ENCODE peak calls at places on chromosomes 4 and X, in four cellular contexts. I is heart right ventricle, D is thyroid gland, J is heart left ventricle. E is an unnamed sample.
A peak's percentile ranks its signal among the peaks of the same experiment; 100 is the strongest.

GRCh38 chrX:42524374-42524773 is 253.6 kb downstream of the PPP1R2C start:
- DNase-seq in I (no peak), D (no peak), J (no peak), E (no peak)

GRCh38 chrX:123814343-123814742 is 45.5 kb upstream of the XIAP start:
- DNase-seq in I (no peak), D (no peak), J (no peak), E (no peak)

GRCh38 chr4:130395871-130396270 is 1299.9 kb downstream of the C4orf33 start:
- DNase-seq in I (no peak), D (no peak), J (no peak), E (no peak)

GRCh38 chr4:184383497-184384055 is 90.8 kb downstream of the IRF2 start:
- DNase-seq in I (no peak), D (no peak), J (no peak), E (no peak)

GRCh38 chr4:183300070-183300469 is 20.0 kb downstream of the CLDN22 start:
- DNase-seq in I (no peak), D (no peak), J (no peak), E (no peak)

GRCh38 chr4:183920512-183920911 is 15.4 kb downstream of the STOX2 start:
- DNase-seq in I (no peak), D (no peak), J (no peak), E (no peak)

GRCh38 chr4:48905363-48906015 is 1.1 kb downstream of the OCIAD2 start:
- DNase-seq in I (no peak), D (no peak), J (no peak), E (peak; percentile 46)

GRCh38 chrX:50769389-50770063 is 44.5 kb downstream of the SHROOM4 start:
- DNase-seq in I (peak; percentile 7), D (no peak), J (no peak), E (no peak)

GRCh38 chrX:140141444-140142029 is 176.2 kb upstream of the CXorf66 start:
- DNase-seq in I (no peak), D (peak; percentile 40), J (no peak), E (no peak)

GRCh38 chrX:56228914-56229313 is 3.2 kb upstream of the KLF8 start:
- DNase-seq in I (no peak), D (no peak), J (no peak), E (no peak)

GRCh38 chr4:57943672-57944071 is 833.5 kb upstream of the IGFBP7 start:
- DNase-seq in I (no peak), D (no peak), J (no peak), E (no peak)

GRCh38 chrX:130114141-130114561 is 3.9 kb upstream of the ELF4 start:
- DNase-seq in I (no peak), D (peak; percentile 40), J (no peak), E (no peak)

GRCh38 chrX:134735015-134735414 is 76.7 kb upstream of the PLAC1 start:
- DNase-seq in I (no peak), D (no peak), J (no peak), E (no peak)

GRCh38 chr4:79225360-79225759 is 100.5 kb downstream of the NAA11 start:
- DNase-seq in I (no peak), D (no peak), J (no peak), E (no peak)

GRCh38 chr4:170386511-170386910 is 296.8 kb upstream of the AADAT start:
- DNase-seq in I (no peak), D (no peak), J (no peak), E (no peak)

GRCh38 chrX:123740006-123740405 is 7.2 kb upstream of the THOC2 start:
- DNase-seq in I (no peak), D (no peak), J (no peak), E (no peak)

GRCh38 chr4:39565925-39566630 is 38.8 kb upstream of the UGDH start:
- DNase-seq in I (no peak), D (no peak), J (no peak), E (no peak)

GRCh38 chr4:152265149-152265621 is 270.7 kb downstream of the FBXW7 start:
- DNase-seq in I (no peak), D (no peak), J (no peak), E (no peak)

GRCh38 chr4:2793920-2794706 is 1.2 kb downstream of the SH3BP2 start:
- DNase-seq in I (peak; percentile 76), D (peak; percentile 59), J (peak; percentile 60), E (peak; percentile 94)

GRCh38 chr4:57110635-57111546 is 706 bp upstream of the IGFBP7 start:
- DNase-seq in I (peak; percentile 40), D (peak; percentile 68), J (peak; percentile 56), E (no peak)

DNA sequence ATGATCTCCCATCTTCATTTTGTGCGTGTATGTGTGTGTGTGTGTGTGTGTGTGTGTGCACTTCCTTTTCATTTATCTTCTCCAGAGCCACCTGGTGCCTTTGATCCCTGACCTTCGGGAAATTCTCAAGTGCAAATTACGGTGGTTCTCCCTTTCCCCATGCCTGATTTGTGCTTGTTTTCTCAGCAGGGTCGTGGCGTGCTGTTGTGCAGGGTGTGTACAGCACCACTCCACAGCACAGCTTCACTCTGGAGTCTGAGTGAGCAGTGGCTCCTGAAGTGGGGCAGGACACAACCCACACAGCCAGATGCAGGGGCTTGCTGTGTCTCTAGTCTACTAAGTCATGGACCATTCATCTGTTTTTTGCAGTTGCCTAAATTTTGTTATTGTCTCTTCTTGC is 114.2 kb upstream of the TBC1D9 start:
- DNase-seq in I (no peak), D (peak; percentile 66), J (no peak), E (no peak)
- H3K9me3 ChIP-seq in I (no peaks in the 10 kb centered on the region), D (no peaks in the 10 kb centered on the region), J (no peaks in the 10 kb centered on the region), E (no peaks in the 10 kb centered on the region)

GRCh38 chrX:65688403-65688881 is 21.0 kb downstream of the MSN start:
- DNase-seq in I (no peak), D (no peak), J (no peak), E (no peak)

GRCh38 chrX:65689377-65689776 is 21.9 kb downstream of the MSN start:
- DNase-seq in I (no peak), D (no peak), J (no peak), E (no peak)

GRCh38 chrX:65686246-65686645 is 18.8 kb downstream of the MSN start:
- DNase-seq in I (no peak), D (no peak), J (no peak), E (no peak)

GRCh38 chrX:65687367-65687766 is 19.9 kb downstream of the MSN start:
- DNase-seq in I (no peak), D (no peak), J (no peak), E (no peak)

DNA sequence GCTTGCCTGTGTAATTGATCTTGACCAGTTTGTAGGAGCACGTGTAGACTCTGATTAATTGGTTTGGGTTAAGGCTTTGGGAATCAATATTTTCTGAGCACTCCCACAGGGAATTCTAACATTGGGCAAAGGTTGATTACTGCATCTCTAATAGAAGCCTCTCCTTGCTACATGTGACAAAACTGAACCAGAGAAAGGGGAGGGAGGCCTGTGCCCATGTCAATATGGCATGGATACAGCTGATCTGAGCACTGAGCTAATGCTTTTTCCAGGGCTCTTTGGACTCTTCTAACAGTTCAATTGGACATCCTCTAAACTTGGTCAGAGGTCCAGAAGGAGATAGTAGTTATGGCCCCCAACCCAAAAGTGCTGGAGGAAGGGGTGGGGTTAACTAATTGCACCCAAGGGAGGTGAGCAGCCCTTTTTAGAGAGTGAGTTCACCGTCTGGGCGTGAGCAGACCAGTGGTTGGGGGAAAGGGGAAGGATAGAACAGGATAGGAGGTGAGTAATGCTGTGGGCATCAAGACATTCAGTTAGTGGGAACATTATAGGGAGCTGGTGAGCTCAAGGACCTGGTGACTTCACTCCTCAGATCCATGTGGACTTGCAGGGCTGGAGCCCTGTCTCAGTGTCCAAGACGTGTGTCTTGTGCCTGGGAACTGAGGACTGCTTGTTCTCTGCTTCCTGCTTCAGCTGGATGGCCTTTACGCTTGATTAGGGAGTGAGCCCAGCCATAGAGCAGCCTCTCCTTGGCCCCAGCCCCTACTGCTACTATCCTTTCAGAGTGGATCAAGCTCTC is 22.8 kb downstream of the MSN start:
- DNase-seq in I (no peak), D (peak; percentile 72), J (no peak), E (no peak)
- H3K4me1 ChIP-seq in I (peaks cover 97% of the 10 kb centered on the region), D (peaks cover 31% of the 10 kb centered on the region), J (peaks cover 63% of the 10 kb centered on the region), E (no peaks in the 10 kb centered on the region)

GRCh38 chrX:1134976-1135375 is 77.5 kb downstream of the CRLF2 start:
- DNase-seq in I (no peak), D (no peak), J (no peak), E (no peak)

GRCh38 chrX:1139101-1139500 is 73.3 kb downstream of the CRLF2 start:
- DNase-seq in I (no peak), D (no peak), J (no peak), E (no peak)

GRCh38 chrX:1137531-1137930 is 74.9 kb downstream of the CRLF2 start:
- DNase-seq in I (no peak), D (no peak), J (no peak), E (no peak)

GRCh38 chrX:1138476-1138875 is 74.0 kb downstream of the CRLF2 start:
- DNase-seq in I (no peak), D (no peak), J (no peak), E (no peak)

DNA sequence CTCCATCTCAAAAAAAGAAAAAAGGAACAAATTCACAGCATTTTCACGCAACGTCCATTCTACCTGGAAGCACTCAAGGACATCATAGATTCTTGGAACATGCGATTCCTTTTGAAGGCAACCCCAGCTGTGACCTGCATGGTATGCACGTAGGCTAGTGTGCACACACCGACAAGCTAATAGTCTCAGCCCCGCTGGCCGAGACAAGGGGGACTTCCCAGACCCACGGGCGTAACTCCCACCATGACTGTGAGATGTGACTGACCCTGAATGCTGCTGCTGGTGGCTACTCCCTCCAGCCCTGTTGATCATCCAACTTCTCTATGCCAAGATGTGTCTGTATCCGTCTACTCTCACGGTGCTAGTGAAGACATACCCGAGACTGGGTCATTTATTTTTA is 78.3 kb downstream of the CRLF2 start:
- DNase-seq in I (no peak), D (no peak), J (no peak), E (no peak)
- H3K9me3 ChIP-seq in I (no peaks in the 10 kb centered on the region), D (no peaks in the 10 kb centered on the region), J (no peaks in the 10 kb centered on the region), E (no peaks in the 10 kb centered on the region)

GRCh38 chr4:185920691-185921260 is 108.8 kb upstream of the SORBS2 start:
- DNase-seq in I (no peak), D (no peak), J (no peak), E (no peak)

GRCh38 chr4:185919107-185919506 is 107.1 kb upstream of the SORBS2 start:
- DNase-seq in I (no peak), D (no peak), J (no peak), E (no peak)

GRCh38 chr4:185924458-185924857 is 112.5 kb upstream of the SORBS2 start:
- DNase-seq in I (no peak), D (no peak), J (no peak), E (no peak)

GRCh38 chr4:185920171-185920570 is 108.2 kb upstream of the SORBS2 start:
- DNase-seq in I (no peak), D (no peak), J (no peak), E (no peak)

DNA sequence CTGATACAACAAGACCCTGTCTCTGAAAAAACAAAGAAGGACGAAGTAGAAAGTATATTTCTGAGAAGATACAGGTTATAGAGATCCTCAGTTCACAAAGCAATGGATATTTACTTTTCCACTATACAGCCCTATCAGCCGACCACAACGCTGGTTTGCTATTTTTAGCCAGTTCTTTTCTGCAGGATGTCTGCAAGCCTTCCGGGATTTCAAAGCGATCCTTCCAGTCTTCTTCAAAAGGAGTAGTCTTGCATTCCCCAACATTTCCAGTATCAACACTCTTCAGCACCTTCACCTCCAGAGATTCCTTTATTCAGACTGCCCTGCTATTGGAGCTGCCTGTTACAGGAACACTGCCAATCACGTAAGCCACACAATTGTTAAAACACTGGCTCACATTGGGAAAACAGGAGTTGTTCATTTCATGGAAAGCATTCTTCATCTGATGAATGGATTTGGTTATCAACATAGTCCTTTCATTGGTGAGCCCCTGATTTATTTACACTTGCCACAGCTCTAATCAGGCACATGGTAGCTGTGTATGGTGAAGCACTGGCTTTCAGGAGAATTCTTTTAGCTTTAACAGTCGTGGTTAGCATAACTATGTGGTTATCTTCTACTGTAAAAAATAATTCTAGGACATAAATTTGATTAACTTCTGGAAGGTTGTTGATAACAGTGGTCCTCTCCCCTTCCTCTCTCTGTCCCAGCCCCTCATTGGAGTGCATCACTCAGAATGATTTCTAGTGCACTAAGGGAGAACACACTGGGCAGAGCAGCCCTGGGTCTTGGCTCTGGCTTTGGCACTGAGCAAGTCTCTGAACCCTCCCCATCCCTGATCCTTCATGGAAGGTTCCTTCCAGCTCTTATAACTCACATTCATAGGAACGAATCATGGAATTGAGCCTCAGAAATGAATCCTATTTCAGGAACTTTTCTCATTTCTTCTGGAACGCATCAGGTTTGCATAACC is 109.9 kb upstream of the SORBS2 start:
- DNase-seq in I (no peak), D (no peak), J (no peak), E (no peak)
- H3K4me1 ChIP-seq in I (peaks cover 13% of the 10 kb centered on the region), D (peaks cover 3% of the 10 kb centered on the region), J (no peaks in the 10 kb centered on the region), E (no peaks in the 10 kb centered on the region)

E was measured in right lobe of liver.